ENCODE peak calls at places on chromosomes 3 and 15, in eight cellular contexts. F is adipocyte; R is small intestine; T is upper lobe of right lung; G is PC-3; C is ovary; E is CD4-positive, CD25-positive, alpha-beta regulatory T cell; X is PC-9. S is an unnamed sample. For H3K4me1, the result is how much of the 10 kb centered on the place peaks cover.

GRCh38 chr3:38521391-38521987 is 25.3 kb downstream of the EXOG start:
- DNase-seq in F (peak), C (peak), X (peak), E (peak), G (peak), R (peak), T (no peak), S (peak)

GRCh38 chr3:131694351-131694750 is 191.6 kb upstream of the MRPL3 start:
- DNase-seq in X (no peak), G (no peak), E (no peak), T (no peak), C (no peak), R (no peak), F (no peak), S (no peak)

GRCh38 chr3:195909645-195910498 is 1.5 kb upstream of the TNK2 start:
- DNase-seq in T (peak), C (peak), X (peak), R (peak), G (peak), E (peak), F (peak), S (peak)

GRCh38 chr3:82353281-82354171 is 592.1 kb upstream of the GBE1 start:
- DNase-seq in C (peak), R (no peak), F (no peak), E (no peak), X (no peak), G (no peak), T (no peak), S (no peak)

GRCh38 chr3:135694142-135694541 is 271.4 kb upstream of the PPP2R3A start:
- DNase-seq in G (no peak), X (no peak), C (no peak), T (no peak), E (no peak), R (no peak), F (no peak), S (no peak)

GRCh38 chr15:48759921-48760320 is 50.9 kb downstream of the CEP152 start:
- DNase-seq in E (no peak), F (peak), G (no peak), X (no peak), T (no peak), R (peak), C (no peak), S (peak)

GRCh38 chr15:60701261-60702019 is 222.5 kb upstream of the ICE2 start:
- DNase-seq in G (peak), E (no peak), T (no peak), F (no peak), C (no peak), R (no peak), X (no peak), S (no peak)

GRCh38 chr3:38458796-38459498 is 5.3 kb downstream of the ACVR2B start:
- DNase-seq in G (peak), C (peak), F (peak), T (peak), X (peak), R (peak), E (no peak), S (no peak)

GRCh38 chr15:52206446-52206845 is 15.3 kb upstream of the GNB5 start:
- DNase-seq in X (no peak), F (no peak), C (no peak), T (no peak), G (no peak), E (no peak), R (peak), S (no peak)

GRCh38 chr15:85786778-85787114 is 8.0 kb downstream of the KLHL25 start:
- DNase-seq in F (no peak), G (no peak), X (no peak), C (no peak), T (no peak), R (no peak), E (no peak), S (no peak)

GRCh38 chr3:37984051-37984450 is 6.5 kb upstream of the VILL start:
- DNase-seq in T (no peak), E (no peak), G (no peak), X (no peak), R (no peak), C (no peak), F (no peak), S (no peak)

GRCh38 chr3:158974905-158975304 is 173.1 kb downstream of the MFSD1 start:
- DNase-seq in E (no peak), X (no peak), G (no peak), F (no peak), T (no peak), R (no peak), C (no peak), S (no peak)

GRCh38 chr3:183506674-183507290 is 48.7 kb downstream of the KLHL6 start:
- DNase-seq in C (no peak), T (no peak), R (no peak), F (no peak), G (no peak), X (no peak), E (no peak), S (no peak)

GRCh38 chr15:79045041-79045440 is 45.5 kb downstream of the RASGRF1 start:
- DNase-seq in F (no peak), T (no peak), G (no peak), X (no peak), R (no peak), C (no peak), E (no peak), S (no peak)

GRCh38 chr15:88909956-88910831 is 3.0 kb downstream of the MFGE8 start:
- DNase-seq in T (peak), R (no peak), X (no peak), G (no peak), E (no peak), F (peak), C (no peak), S (no peak)

GRCh38 chr3:72298201-72299155 is 513.5 kb upstream of the PROK2 start:
- DNase-seq in G (no peak), C (peak), T (no peak), F (no peak), R (no peak), E (no peak), X (no peak), S (no peak)

GRCh38 chr3:185399629-185400339 is 36.8 kb downstream of the MAP3K13 start:
- DNase-seq in R (no peak), T (no peak), X (no peak), G (no peak), E (no peak), C (no peak), F (no peak), S (no peak)

GRCh38 chr3:184361932-184362667 is 590 bp downstream of the POLR2H start:
- DNase-seq in T (peak), C (peak), G (peak), X (peak), R (peak), F (peak), E (peak), S (peak)

GRCh38 chr3:156445117-156445968 is 109.6 kb downstream of the SSR3 start:
- DNase-seq in E (no peak), X (no peak), C (no peak), G (no peak), F (no peak), R (no peak), T (no peak), S (no peak)

GRCh38 chr3:157092219-157092618 is 67.7 kb downstream of the CCNL1 start:
- DNase-seq in G (no peak), X (no peak), E (no peak), T (no peak), C (no peak), R (no peak), F (no peak), S (no peak)

GRCh38 chr15:74406992-74407705 is 26.6 kb downstream of the SEMA7A start:
- DNase-seq in C (peak), G (peak), F (peak), R (no peak), X (peak), E (no peak), T (no peak), S (peak)

GRCh38 chr15:70504305-70504951 is 258.9 kb downstream of the UACA start:
- DNase-seq in R (no peak), T (peak), G (peak), C (peak), E (no peak), X (peak), F (peak), S (no peak)

GRCh38 chr15:60520041-60520824 is 41.3 kb upstream of the ICE2 start:
- DNase-seq in E (no peak), C (no peak), T (no peak), G (peak), X (peak), F (no peak), R (no peak), S (no peak)

GRCh38 chr15:93072440-93073394 is 16.3 kb downstream of the RGMA start:
- DNase-seq in C (peak), X (peak), T (peak), R (no peak), G (peak), F (peak), E (no peak), S (peak)
- H3K4me1 ChIP-seq in C (under half), X (under half), T (under half), R (under half), G (under half), F (under half), E (under half), S (under half)

GRCh38 chr15:99474041-99474906 is 91.5 kb upstream of the MEF2A start:
- DNase-seq in C (peak), R (no peak), F (no peak), G (no peak), X (no peak), T (peak), E (no peak), S (no peak)

GRCh38 chr15:99475754-99476412 is 89.9 kb upstream of the MEF2A start:
- DNase-seq in R (no peak), E (no peak), X (no peak), F (no peak), C (no peak), T (no peak), G (no peak), S (no peak)

GRCh38 chr15:99476413-99477222 is 89.2 kb upstream of the MEF2A start:
- DNase-seq in G (peak), X (peak), T (no peak), E (no peak), C (no peak), F (peak), R (no peak), S (peak)

GRCh38 chr15:99472416-99473145 is 93.2 kb upstream of the MEF2A start:
- DNase-seq in G (no peak), R (peak), F (no peak), T (no peak), E (no peak), X (no peak), C (peak), S (no peak)

DNA sequence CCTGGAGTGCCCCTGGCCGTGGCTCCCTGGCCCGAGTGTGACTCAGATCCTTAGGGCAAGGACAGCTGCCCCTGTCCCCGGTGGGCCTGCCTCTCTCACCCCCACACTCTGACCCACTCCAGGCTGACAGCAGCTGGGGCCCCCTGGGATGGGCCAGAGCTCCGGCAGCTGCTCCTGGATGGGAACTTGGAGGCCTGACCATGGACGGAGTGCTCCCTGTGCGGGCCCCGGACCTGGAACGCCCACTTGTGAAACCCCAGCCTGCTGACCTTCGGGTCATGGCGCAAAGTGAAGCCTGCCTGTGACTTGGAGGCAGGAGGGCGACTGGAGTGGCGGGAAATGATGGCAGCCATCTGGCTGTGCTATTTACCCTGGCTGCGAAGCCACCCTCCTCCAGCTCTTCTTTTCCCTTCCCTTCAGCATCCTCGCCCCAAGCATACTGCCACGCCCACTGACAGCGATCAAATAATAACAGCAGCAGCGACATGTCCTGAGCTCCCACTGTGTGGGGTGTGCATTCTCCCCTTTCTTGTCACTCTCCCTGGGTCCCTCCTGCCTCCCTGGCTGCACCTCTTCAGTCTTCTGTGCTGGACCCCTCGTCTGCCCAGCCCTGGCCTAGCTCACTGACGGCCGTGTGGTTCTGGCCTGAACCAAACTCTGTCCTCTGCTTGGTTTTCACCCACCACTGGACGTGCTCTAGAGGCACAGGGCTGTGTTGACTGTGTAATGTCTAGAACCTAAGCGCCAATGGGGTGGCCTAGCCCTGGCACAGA is 90.6 kb upstream of the MEF2A start:
- DNase-seq in G (no peak), X (no peak), R (no peak), T (no peak), E (no peak), C (peak), F (no peak), S (no peak)
- H3K4me1 ChIP-seq in G (under half), X (under half), R (under half), T (under half), E (under half), C (under half), F (under half), S (under half)

GRCh38 chr3:14921034-14921616 is 26.3 kb upstream of the NR2C2 start:
- DNase-seq in G (peak), X (peak), T (peak), E (peak), C (peak), F (peak), R (peak), S (peak)
- H3K4me1 ChIP-seq in G (under half), X (under half), T (under half), E (under half), C (under half), F (under half), R (under half), S (under half)

GRCh38 chr15:40340038-40340739 is 550 bp downstream of the CCDC9B start:
- DNase-seq in E (no peak), T (peak), G (peak), R (peak), C (peak), F (peak), X (no peak), S (peak)

GRCh38 chr15:40337597-40337996 is 3.1 kb downstream of the CCDC9B start:
- DNase-seq in F (no peak), X (no peak), G (no peak), T (no peak), R (no peak), C (peak), E (no peak), S (no peak)

GRCh38 chr15:40339621-40339945 is 1.2 kb downstream of the CCDC9B start:
- DNase-seq in R (no peak), X (no peak), F (no peak), C (peak), G (no peak), T (no peak), E (no peak), S (no peak)

GRCh38 chr15:40338041-40338657 is 2.6 kb downstream of the CCDC9B start:
- DNase-seq in G (peak), T (peak), E (peak), F (peak), R (peak), C (peak), X (peak), S (peak)

GRCh38 chr15:40338921-40339620 is 1.7 kb downstream of the CCDC9B start:
- DNase-seq in F (peak), T (no peak), R (no peak), G (peak), E (no peak), C (no peak), X (peak), S (no peak)
- H3K4me1 ChIP-seq in F (half or more), T (half or more), R (under half), G (half or more), E (under half), C (under half), X (half or more), S (half or more)

GRCh38 chr3:42849017-42849416 is 26.7 kb downstream of the CYP8B1 start:
- DNase-seq in T (no peak), C (no peak), R (no peak), X (no peak), E (no peak), F (no peak), G (no peak), S (no peak)
- H3K4me1 ChIP-seq in T (under half), C (under half), R (under half), X (under half), E (under half), F (half or more), G (under half), S (under half)

GRCh38 chr3:52682016-52682415 is 3.7 kb downstream of the PBRM1 start:
- DNase-seq in C (peak), T (no peak), F (peak), R (peak), X (peak), E (no peak), G (peak), S (peak)
- H3K4me1 ChIP-seq in C (under half), T (under half), F (half or more), R (under half), X (under half), E (under half), G (under half), S (under half)

GRCh38 chr3:187936676-187937075 is 191.4 kb upstream of the BCL6 start:
- DNase-seq in C (no peak), G (no peak), X (no peak), E (no peak), T (no peak), F (no peak), R (no peak), S (no peak)
- H3K4me1 ChIP-seq in C (under half), G (under half), X (under half), E (under half), T (under half), F (under half), R (under half), S (under half)

DNA sequence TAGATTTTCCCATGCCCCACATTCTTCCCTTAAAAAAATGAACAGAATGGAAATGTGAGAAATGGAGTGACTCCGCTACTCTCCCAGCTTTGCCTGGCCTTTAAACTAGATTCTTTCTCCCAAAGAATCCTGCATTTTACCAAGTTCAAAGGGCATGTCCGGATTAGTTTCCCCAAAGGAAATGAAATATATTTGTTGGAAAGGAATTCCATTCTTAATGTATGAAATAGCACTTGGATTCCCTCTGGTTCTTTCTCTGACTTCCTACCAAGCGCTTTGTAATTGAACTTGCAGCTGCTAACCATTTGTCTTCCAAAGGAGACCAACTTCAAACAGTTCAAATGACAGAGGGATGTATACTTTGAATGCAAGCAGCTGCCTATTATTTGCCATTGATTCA is 18.9 kb downstream of the MAP2K1 start:
- DNase-seq in F (peak), G (no peak), T (no peak), E (no peak), X (no peak), C (no peak), R (no peak), S (no peak)
- H3K4me1 ChIP-seq in F (half or more), G (under half), T (under half), E (half or more), X (under half), C (under half), R (under half), S (under half)

S was measured in hepatocyte.